ENCODE peak calls at places on chromosomes 12 and 14, in four cellular contexts. I, O, L and B are unnamed samples.

GRCh38 chr12:75865315-75865714 is 166.3 kb downstream of the PHLDA1 start:
- DNase-seq in O (no peak), I (no peak), L (no peak), B (no peak)

GRCh38 chr12:89960011-89960507 is 251.4 kb upstream of the ATP2B1 start:
- DNase-seq in I (no peak), O (peak), L (no peak), B (no peak)

GRCh38 chr12:79690606-79691298 is at the start of gene PAWR:
- DNase-seq in L (peak), O (peak), I (peak), B (peak)

GRCh38 chr14:100422556-100423420 is 99.6 kb downstream of the SLC25A47 start:
- DNase-seq in O (peak), I (no peak), L (no peak), B (no peak)

GRCh38 chr14:75661499-75661814 is 411 bp downstream of the TTLL5 start:
- DNase-seq in O (no peak), L (no peak), I (no peak), B (no peak)

GRCh38 chr12:88684610-88685009 is 104.3 kb upstream of the KITLG start:
- DNase-seq in O (no peak), L (no peak), I (no peak), B (no peak)

GRCh38 chr14:50830932-50831703 is at the start of gene NIN:
- DNase-seq in L (peak), O (peak), I (peak), B (peak)

GRCh38 chr12:14621821-14622220 is 54.1 kb upstream of the PLBD1 start:
- DNase-seq in O (no peak), I (no peak), L (no peak), B (no peak)

GRCh38 chr14:91732439-91732838 is 553 bp upstream of the CATSPERB start:
- DNase-seq in O (no peak), I (no peak), L (no peak), B (no peak)

GRCh38 chr12:38138225-38139221 is 178.1 kb upstream of the ALG10B start:
- DNase-seq in I (peak), L (peak), O (peak), B (peak)

GRCh38 chr14:68359862-68360552 is 432.9 kb downstream of the ZFP36L1 start:
- DNase-seq in O (no peak), I (no peak), L (peak), B (peak)

GRCh38 chr12:11601647-11602046 is 47.8 kb upstream of the ETV6 start:
- DNase-seq in L (no peak), I (no peak), O (no peak), B (no peak)

GRCh38 chr14:51744372-51745150 is 92.9 kb downstream of the FRMD6 start:
- DNase-seq in O (no peak), I (no peak), L (no peak), B (no peak)

GRCh38 chr12:1912580-1913376 is 5.7 kb downstream of the CACNA2D4 start:
- DNase-seq in I (no peak), L (no peak), O (no peak), B (no peak)

GRCh38 chr12:93080452-93080851 is 151.4 kb upstream of the EEA1 start:
- DNase-seq in L (no peak), O (no peak), I (no peak), B (no peak)

GRCh38 chr12:15276088-15276698 is 46.1 kb upstream of the PTPRO start:
- DNase-seq in I (peak), L (no peak), O (peak), B (peak)

GRCh38 chr14:96631621-96632362 is 129.6 kb downstream of the PAPOLA start:
- DNase-seq in I (no peak), L (no peak), O (no peak), B (no peak)

GRCh38 chr12:34287437-34287836 is 265.1 kb downstream of the ALG10 start:
- DNase-seq in O (no peak), I (no peak), L (no peak), B (no peak)

GRCh38 chr14:103188691-103189480 is 65.6 kb downstream of the TNFAIP2 start:
- DNase-seq in O (no peak), L (no peak), I (no peak), B (no peak)

GRCh38 chr12:46585854-46586621 is 213.5 kb upstream of the SLC38A2 start:
- DNase-seq in L (no peak), I (peak), O (peak), B (no peak)

GRCh38 chr12:8698132-8698829 is 490 bp downstream of the RIMKLB start:
- DNase-seq in I (peak), O (peak), L (peak), B (no peak)

GRCh38 chr12:8697120-8697475 is 693 bp upstream of the RIMKLB start:
- DNase-seq in L (no peak), I (no peak), O (peak), B (no peak)

GRCh38 chr12:8697476-8698131 is at the start of gene RIMKLB:
- DNase-seq in L (peak), O (peak), I (peak), B (peak)

GRCh38 chr12:8695116-8695515 is 2.7 kb upstream of the RIMKLB start:
- DNase-seq in O (no peak), I (no peak), L (no peak), B (no peak)

DNA sequence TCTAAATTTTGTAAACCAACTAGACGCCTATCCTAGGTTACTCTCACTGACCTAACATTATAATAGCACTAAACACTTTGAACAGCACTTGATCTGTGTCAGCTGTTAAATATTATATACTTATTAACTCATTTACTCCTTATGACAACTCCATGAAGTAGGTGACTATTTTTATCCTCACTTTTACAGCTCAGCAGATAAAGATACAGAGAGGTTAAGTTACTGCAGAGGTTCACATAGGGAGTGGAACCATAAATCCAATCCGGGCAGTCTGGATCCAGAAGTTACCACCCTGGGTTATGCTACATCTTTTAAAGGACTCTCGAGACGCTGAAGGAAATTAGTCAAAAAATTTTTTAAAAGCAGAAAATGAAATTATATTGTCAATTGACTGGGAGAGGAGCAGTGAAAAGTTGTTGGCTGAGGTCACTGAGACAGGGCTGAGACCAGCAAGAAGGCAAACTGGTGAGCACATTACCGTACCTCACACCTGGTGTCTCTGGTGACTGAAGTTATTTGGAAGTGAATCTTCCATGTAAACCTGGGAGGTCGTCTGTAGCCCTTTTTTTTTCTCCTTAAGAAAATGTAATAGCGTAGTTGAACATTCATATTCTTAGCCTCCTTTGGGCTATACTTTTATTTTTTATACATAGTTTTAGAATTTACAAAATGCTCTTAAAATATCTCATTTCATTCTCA is 1.2 kb upstream of the RIMKLB start:
- DNase-seq in L (no peak), I (no peak), O (no peak), B (no peak)
- H3K27ac ChIP-seq in L (peak), I (no peak), O (no peak), B (no peak)

GRCh38 chr14:30077946-30078345 is 150.3 kb upstream of the PRKD1 start:
- DNase-seq in O (no peak), I (no peak), L (no peak), B (no peak)
- H3K27ac ChIP-seq in O (no peak), I (no peak), L (no peak), B (no peak)

DNA sequence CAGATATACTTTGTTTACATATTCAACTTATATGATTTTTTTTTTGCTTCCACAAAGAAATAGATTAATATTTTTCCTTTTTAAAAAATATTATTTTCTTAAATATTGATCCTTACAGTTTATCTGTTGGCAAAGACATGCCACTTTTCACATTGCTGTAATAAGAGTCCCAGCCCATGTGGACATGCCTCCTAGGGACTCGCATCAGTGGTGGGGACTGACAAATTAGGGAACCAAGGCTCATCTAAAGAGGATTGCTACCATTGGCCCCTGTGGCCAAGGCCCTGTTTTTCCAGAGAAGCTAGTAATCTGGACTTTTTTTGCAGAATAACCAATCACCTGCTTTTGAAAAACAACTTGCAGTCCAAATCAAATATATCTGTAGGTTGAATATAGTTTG is 27.8 kb upstream of the BMAL2 start:
- DNase-seq in O (no peak), I (no peak), L (no peak), B (no peak)
- H3K27ac ChIP-seq in O (no peak), I (no peak), L (peak), B (no peak)

GRCh38 chr12:48197967-48198618 is 5.0 kb downstream of the OR10AD1 start:
- DNase-seq in L (peak), I (peak), O (peak), B (peak)

GRCh38 chr12:48198985-48199384 is 4.1 kb downstream of the OR10AD1 start:
- DNase-seq in I (no peak), L (no peak), O (no peak), B (no peak)

GRCh38 chr12:48201091-48201490 is 2.0 kb downstream of the OR10AD1 start:
- DNase-seq in I (no peak), O (no peak), L (no peak), B (no peak)

GRCh38 chr12:48198619-48198973 is 4.5 kb downstream of the OR10AD1 start:
- DNase-seq in I (no peak), O (no peak), L (peak), B (peak)

DNA sequence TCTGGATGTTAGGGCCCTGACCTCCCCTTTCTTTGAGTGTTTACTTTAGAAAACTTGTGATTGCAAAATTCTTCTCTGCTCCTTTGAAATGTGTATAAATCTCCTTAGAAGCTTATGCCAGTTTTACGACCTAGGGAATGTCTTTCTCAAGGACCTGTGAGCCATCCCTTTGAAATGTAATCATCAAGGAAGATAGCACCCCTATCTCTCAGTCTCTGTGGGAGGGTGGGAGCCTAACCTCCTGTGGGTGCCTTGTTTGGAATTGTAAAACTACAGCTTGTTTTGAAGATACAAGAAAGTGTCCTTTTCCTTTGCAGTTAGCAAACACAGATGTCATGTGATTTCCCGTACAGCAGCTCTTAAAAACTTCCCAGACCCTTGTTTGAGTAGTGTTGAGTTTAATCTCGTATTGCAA is 3.3 kb downstream of the OR10AD1 start:
- DNase-seq in O (peak), L (no peak), I (no peak), B (no peak)
- H3K27ac ChIP-seq in O (peak), L (no peak), I (no peak), B (peak)

GRCh38 chr12:102950950-102951490 is 6.5 kb upstream of the ASCL1 start:
- DNase-seq in I (no peak), O (no peak), L (no peak), B (no peak)

GRCh38 chr12:102950107-102950949 is 7.1 kb upstream of the ASCL1 start:
- DNase-seq in O (no peak), L (no peak), I (no peak), B (no peak)

GRCh38 chr12:102946042-102946441 is 11.4 kb upstream of the ASCL1 start:
- DNase-seq in L (no peak), O (no peak), I (no peak), B (no peak)

GRCh38 chr12:102953221-102953620 is 4.3 kb upstream of the ASCL1 start:
- DNase-seq in L (no peak), I (no peak), O (no peak), B (no peak)

DNA sequence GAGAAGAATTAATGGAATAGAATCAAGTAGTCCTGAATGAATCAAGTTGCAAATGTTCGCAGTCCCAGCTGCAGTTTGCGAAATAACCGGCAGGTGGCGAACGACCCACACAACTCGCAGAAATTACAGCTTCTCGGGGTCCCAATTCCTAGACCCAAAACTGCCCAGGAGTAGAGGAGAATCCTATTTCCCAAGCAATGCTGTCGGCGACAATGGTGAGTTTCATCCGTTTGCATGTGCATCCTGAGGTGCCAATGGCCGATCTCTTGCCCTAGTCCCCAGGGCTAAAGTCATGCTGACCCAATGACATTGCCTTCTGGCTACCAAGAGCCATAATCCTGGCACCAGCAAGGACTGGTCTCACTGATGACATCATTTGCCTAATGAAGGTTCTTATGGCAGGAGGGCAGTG is 8.5 kb upstream of the ASCL1 start:
- DNase-seq in O (peak), L (peak), I (no peak), B (peak)
- H3K27ac ChIP-seq in O (no peak), L (no peak), I (no peak), B (no peak)